ENCODE peak calls at places on chromosome 9, in ten cellular contexts. M is Panc1, P is adrenal gland, A is psoas muscle, W is fibroblast of lung, J is PC-9, Y is PC-3, E is aorta, X is uterus, I is GM23248. G is an unnamed sample.

GRCh38 chr9:128245293-128246151 is 30.3 kb downstream of the GOLGA2 start:
- DNase-seq in M (no peak), P (no peak), A (peak; percentile 61), W (peak; percentile 78), J (no peak), Y (no peak), E (no peak), X (peak; percentile 51), I (peak; percentile 88), G (peak; percentile 81)

GRCh38 chr9:95433096-95433852 is 83.5 kb downstream of the PTCH1 start:
- DNase-seq in M (no peak), P (no peak), A (no peak), W (no peak), J (no peak), Y (no peak), E (no peak), X (no peak), I (no peak), G (no peak)

GRCh38 chr9:88816141-88816540 is 175.1 kb upstream of the S1PR3 start:
- DNase-seq in M (no peak), P (no peak), A (no peak), W (peak; percentile 97), J (no peak), Y (no peak), E (no peak), X (no peak), I (peak; percentile 87), G (peak; percentile 72)

GRCh38 chr9:133205996-133206931 is 2.8 kb downstream of the OBP2B start:
- DNase-seq in M (no peak), P (peak; percentile 6), A (no peak), W (no peak), J (no peak), Y (no peak), E (peak; percentile 69), X (no peak), I (no peak), G (no peak)

GRCh38 chr9:121354141-121354540 is 15.9 kb downstream of the STOM start:
- DNase-seq in M (no peak), P (peak; percentile 63), A (no peak), W (no peak), J (no peak), Y (no peak), E (no peak), X (peak; percentile 50), I (no peak), G (no peak)

GRCh38 chr9:121748727-121749546 is 97.5 kb downstream of the DAB2IP start:
- DNase-seq in M (no peak), P (peak; percentile 68), A (peak; percentile 70), W (no peak), J (no peak), Y (no peak), E (peak; percentile 91), X (peak; percentile 63), I (peak; percentile 69), G (no peak)

GRCh38 chr9:89405832-89406231 is 87.5 kb downstream of the SECISBP2 start:
- DNase-seq in M (no peak), P (no peak), A (no peak), W (no peak), J (no peak), Y (no peak), E (no peak), X (no peak), I (no peak), G (no peak)

GRCh38 chr9:93674580-93675335 is 98.4 kb downstream of the PHF2 start:
- DNase-seq in M (no peak), P (peak; percentile 17), A (no peak), W (no peak), J (no peak), Y (no peak), E (peak; percentile 69), X (peak; percentile 10), I (no peak), G (no peak)

GRCh38 chr9:93684161-93684765 is 107.9 kb downstream of the PHF2 start:
- DNase-seq in M (no peak), P (no peak), A (no peak), W (no peak), J (no peak), Y (no peak), E (no peak), X (no peak), I (no peak), G (no peak)

GRCh38 chr9:125759812-125760134 is 12.6 kb downstream of the PBX3 start:
- DNase-seq in M (no peak), P (no peak), A (no peak), W (peak; percentile 45), J (no peak), Y (no peak), E (no peak), X (no peak), I (peak; percentile 62), G (no peak)

GRCh38 chr9:33044677-33045282 is 19.7 kb downstream of the DNAJA1 start:
- DNase-seq in M (peak; percentile 27), P (peak; percentile 45), A (no peak), W (peak; percentile 28), J (peak; percentile 8), Y (peak; percentile 39), E (no peak), X (no peak), I (no peak), G (no peak)

GRCh38 chr9:82584349-82584846 is 478.5 kb downstream of the RASEF start:
- DNase-seq in M (no peak), P (no peak), A (no peak), W (peak; percentile 40), J (no peak), Y (no peak), E (no peak), X (no peak), I (peak; percentile 27), G (peak; percentile 37)

GRCh38 chr9:77883133-77883532 is 148.5 kb downstream of the GNAQ start:
- DNase-seq in M (no peak), P (no peak), A (no peak), W (no peak), J (no peak), Y (no peak), E (no peak), X (no peak), I (no peak), G (no peak)

GRCh38 chr9:77882294-77882693 is 149.3 kb downstream of the GNAQ start:
- DNase-seq in M (no peak), P (no peak), A (no peak), W (no peak), J (no peak), Y (no peak), E (no peak), X (no peak), I (no peak), G (no peak)

GRCh38 chr9:77887660-77888059 is 144.0 kb downstream of the GNAQ start:
- DNase-seq in M (no peak), P (no peak), A (no peak), W (no peak), J (no peak), Y (peak; percentile 21), E (no peak), X (no peak), I (no peak), G (no peak)

GRCh38 chr9:77883846-77884771 is 147.5 kb downstream of the GNAQ start:
- DNase-seq in M (no peak), P (no peak), A (no peak), W (peak; percentile 81), J (peak; percentile 68), Y (no peak), E (no peak), X (no peak), I (peak; percentile 24), G (peak; percentile 36)

GRCh38 chr9:77885104-77885672 is 146.4 kb downstream of the GNAQ start:
- DNase-seq in M (no peak), P (no peak), A (no peak), W (peak; percentile 29), J (no peak), Y (no peak), E (no peak), X (no peak), I (no peak), G (no peak)
- H3K4me1 ChIP-seq in M (no peaks in the 10 kb centered on the region), P (no peaks in the 10 kb centered on the region), A (peaks cover 14% of the 10 kb centered on the region), W (no peaks in the 10 kb centered on the region), J (peaks cover 64% of the 10 kb centered on the region), Y (no peaks in the 10 kb centered on the region), E (peaks cover 2% of the 10 kb centered on the region), X (no peaks in the 10 kb centered on the region), I (peaks cover 11% of the 10 kb centered on the region), G (peaks cover 6% of the 10 kb centered on the region)

DNA sequence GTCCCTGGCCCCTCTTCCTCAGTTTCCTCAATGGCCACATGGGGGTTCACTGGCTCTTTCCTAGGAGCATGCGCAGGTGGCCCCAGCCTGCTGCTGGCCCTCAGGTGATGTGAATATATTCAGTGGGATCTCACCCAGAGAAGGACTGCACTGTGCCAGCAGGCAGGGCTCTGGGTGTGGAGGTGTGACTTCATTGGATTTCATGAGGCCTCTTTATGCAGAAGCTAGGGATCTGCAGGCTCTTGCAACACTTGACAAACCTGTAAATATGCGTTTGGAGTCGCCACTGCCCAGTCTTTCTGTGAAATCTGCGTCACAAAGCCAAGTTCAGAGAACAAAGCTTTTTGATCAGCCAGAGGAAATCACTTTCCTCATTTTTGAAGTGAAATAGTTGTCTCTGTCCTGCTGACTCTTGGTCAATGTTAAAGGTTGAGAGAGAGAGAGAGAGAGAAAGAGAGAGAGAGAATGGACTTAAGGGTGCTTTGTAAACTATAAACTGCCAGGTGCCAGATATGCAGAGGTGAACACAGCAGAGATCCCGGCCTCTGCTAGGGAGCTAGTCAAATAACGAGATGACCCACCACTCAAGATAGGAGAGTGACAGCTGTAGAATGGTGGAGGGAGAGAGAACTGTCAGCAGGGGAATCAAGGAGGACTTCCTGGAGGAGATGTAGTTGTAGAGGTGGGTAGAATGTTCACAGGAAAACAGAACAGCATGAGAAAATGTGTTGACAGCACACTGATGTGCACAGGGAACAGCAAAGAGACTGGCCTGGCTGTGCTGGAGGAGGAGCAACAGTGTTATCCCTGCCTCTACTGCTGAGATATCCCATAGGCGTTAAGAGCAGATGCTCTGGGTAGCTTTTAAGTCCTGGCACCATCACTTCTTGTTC is 167.0 kb upstream of the ZNF618 start:
- DNase-seq in M (no peak), P (no peak), A (no peak), W (no peak), J (no peak), Y (no peak), E (no peak), X (no peak), I (no peak), G (no peak)
- H3K9me3 ChIP-seq in M (no peaks in the 10 kb centered on the region), P (no peaks in the 10 kb centered on the region), A (no peaks in the 10 kb centered on the region), W (no peaks in the 10 kb centered on the region), J (no peaks in the 10 kb centered on the region), Y (no peaks in the 10 kb centered on the region), E (no peaks in the 10 kb centered on the region), X (no peaks in the 10 kb centered on the region), I (no peaks in the 10 kb centered on the region), G (peaks cover 6% of the 10 kb centered on the region)

GRCh38 chr9:109312783-109313182 is 8.1 kb downstream of the EPB41L4B start:
- DNase-seq in M (no peak), P (no peak), A (no peak), W (no peak), J (no peak), Y (no peak), E (no peak), X (no peak), I (no peak), G (no peak)
- H3K4me1 ChIP-seq in M (peaks cover 81% of the 10 kb centered on the region), P (no peaks in the 10 kb centered on the region), A (no peaks in the 10 kb centered on the region), W (no peaks in the 10 kb centered on the region), J (peaks cover 42% of the 10 kb centered on the region), Y (peaks cover 57% of the 10 kb centered on the region), E (peaks cover 5% of the 10 kb centered on the region), X (no peaks in the 10 kb centered on the region), I (peaks cover 24% of the 10 kb centered on the region), G (peaks cover 2% of the 10 kb centered on the region)

DNA sequence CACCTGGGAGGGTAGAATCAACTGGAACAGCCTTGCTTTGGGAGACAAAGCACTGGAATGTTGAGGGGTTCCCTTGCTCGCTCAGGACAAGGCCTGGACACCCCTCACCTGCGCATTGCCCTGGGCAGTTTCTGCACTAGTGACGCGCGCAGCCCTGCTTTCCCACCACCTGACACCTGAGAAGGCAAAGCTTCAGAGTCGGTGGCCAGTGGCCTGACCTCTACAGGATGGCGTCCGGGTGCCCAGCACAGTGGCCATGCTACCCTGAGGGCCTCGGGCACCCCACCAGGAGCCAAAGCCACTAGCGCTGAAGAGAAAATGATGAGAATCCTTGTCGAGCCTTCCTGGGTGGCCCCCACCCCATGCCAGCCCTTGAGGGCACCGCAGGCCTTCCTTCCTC is 161.3 kb downstream of the OLFM1 start:
- DNase-seq in M (no peak), P (no peak), A (peak; percentile 5), W (no peak), J (no peak), Y (no peak), E (peak; percentile 52), X (no peak), I (no peak), G (no peak)
- H3K9me3 ChIP-seq in M (no peaks in the 10 kb centered on the region), P (no peaks in the 10 kb centered on the region), A (no peaks in the 10 kb centered on the region), W (no peaks in the 10 kb centered on the region), J (no peaks in the 10 kb centered on the region), Y (no peaks in the 10 kb centered on the region), E (no peaks in the 10 kb centered on the region), X (no peaks in the 10 kb centered on the region), I (no peaks in the 10 kb centered on the region), G (peaks cover 33% of the 10 kb centered on the region)